ENCODE peak calls at places on chromosomes 6 and 20, in five cellular contexts. W, N, Z, K and O are unnamed samples.

GRCh38 chr6:158558415-158559306 is 1.2 kb upstream of the TMEM181 start:
- DNase-seq in W (no peak), N (no peak), Z (no peak), K (no peak), O (no peak)

GRCh38 chr6:106085687-106085983 is 501 bp upstream of the PRDM1 start:
- DNase-seq in W (no peak), N (no peak), Z (no peak), K (no peak), O (no peak)

GRCh38 chr6:104218132-104218531 is 641.6 kb downstream of the HACE1 start:
- DNase-seq in W (peak; percentile 50), N (no peak), Z (no peak), K (no peak), O (no peak)

GRCh38 chr20:4883546-4883945 is 117.8 kb downstream of the SLC23A2 start:
- DNase-seq in W (no peak), N (no peak), Z (no peak), K (no peak), O (no peak)

GRCh38 chr20:18731940-18732339 is 81.6 kb upstream of the SCP2D1 start:
- DNase-seq in W (no peak), N (no peak), Z (no peak), K (no peak), O (no peak)

GRCh38 chr6:166904101-166904746 is 52.1 kb downstream of the RNASET2 start:
- DNase-seq in W (no peak), N (no peak), Z (no peak), K (no peak), O (no peak)

GRCh38 chr6:105588116-105588710 is 185.3 kb upstream of the PREP start:
- DNase-seq in W (no peak), N (no peak), Z (no peak), K (no peak), O (no peak)

GRCh38 chr20:18019068-18019467 is 38.6 kb downstream of the OVOL2 start:
- DNase-seq in W (peak; percentile 52), N (no peak), Z (no peak), K (no peak), O (no peak)

GRCh38 chr6:43809417-43810305 is 39.6 kb downstream of the VEGFA start:
- DNase-seq in W (peak; percentile 89), N (no peak), Z (no peak), K (no peak), O (no peak)

GRCh38 chr20:45111799-45112471 is 3.0 kb downstream of the WFDC5 start:
- DNase-seq in W (peak; percentile 19), N (no peak), Z (no peak), K (no peak), O (no peak)

GRCh38 chr6:22149501-22150490 is 147.0 kb downstream of the PRL start:
- DNase-seq in W (peak; percentile 73), N (peak; percentile 50), Z (peak; percentile 26), K (no peak), O (no peak)